ENCODE peak calls at places on chromosome 15, in ten cellular contexts. R is hepatic stellate cell; Q is endothelial cell; P is brain microvascular endothelial cell; H is kidney glomerular epithelial cell; C is iPS-NIHi11; D is lung; W is OCI-LY7; T is stimulated activated CD4-positive, alpha-beta T cell treated with anti-CD3 and anti-CD28 coated beads, Interleukin-1b, Interleukin-23, amount 100 ng/mL, for 24 hours; U is fibroblast of mammary gland. O is an unnamed sample.

GRCh38 chr15:58019503-58020376 is 45.8 kb downstream of the ALDH1A2 start:
- DNase-seq in R (no peak), Q (no peak), P (peak), H (peak), C (no peak), D (no peak), W (no peak), T (no peak), U (peak), O (no peak)

GRCh38 chr15:48722764-48723661 is 77.5 kb upstream of the FBN1 start:
- DNase-seq in R (peak), Q (no peak), P (peak), H (peak), C (no peak), D (no peak), W (no peak), T (no peak), U (peak), O (no peak)

GRCh38 chr15:39939487-39940452 is 5.9 kb downstream of the EIF2AK4 start:
- DNase-seq in R (no peak), Q (no peak), P (no peak), H (no peak), C (no peak), D (no peak), W (peak), T (no peak), U (no peak), O (no peak)

GRCh38 chr15:90143176-90143655 is 40.9 kb upstream of the IDH2 start:
- DNase-seq in R (no peak), Q (peak), P (peak), H (no peak), C (peak), D (peak), W (peak), T (peak), U (no peak), O (no peak)

GRCh38 chr15:68304611-68305337 is 27.2 kb downstream of the FEM1B start:
- DNase-seq in R (peak), Q (no peak), P (no peak), H (no peak), C (no peak), D (peak), W (no peak), T (no peak), U (no peak), O (no peak)

GRCh38 chr15:90219421-90220141 is 14.2 kb downstream of the CIB1 start:
- DNase-seq in R (peak), Q (peak), P (no peak), H (no peak), C (peak), D (no peak), W (peak), T (no peak), U (no peak), O (no peak)

GRCh38 chr15:34893967-34894366 is 75.6 kb downstream of the AQR start:
- DNase-seq in R (no peak), Q (no peak), P (no peak), H (no peak), C (no peak), D (no peak), W (no peak), T (no peak), U (no peak), O (no peak)

GRCh38 chr15:83380682-83381081 is 66.5 kb upstream of the SH3GL3 start:
- DNase-seq in R (peak), Q (peak), P (peak), H (peak), C (peak), D (no peak), W (peak), T (no peak), U (peak), O (peak)

GRCh38 chr15:45179221-45179985 is 8.4 kb downstream of the SHF start:
- DNase-seq in R (no peak), Q (peak), P (no peak), H (no peak), C (peak), D (peak), W (peak), T (peak), U (no peak), O (no peak)

GRCh38 chr15:41629883-41630282 is 30.3 kb upstream of the MGA start:
- DNase-seq in R (no peak), Q (no peak), P (no peak), H (no peak), C (peak), D (no peak), W (no peak), T (no peak), U (no peak), O (no peak)

GRCh38 chr15:39548561-39548960 is 32.3 kb upstream of the THBS1 start:
- DNase-seq in R (no peak), Q (no peak), P (no peak), H (no peak), C (no peak), D (no peak), W (no peak), T (no peak), U (no peak), O (no peak)

GRCh38 chr15:41794081-41794480 is 19.8 kb downstream of the MAPKBP1 start:
- DNase-seq in R (no peak), Q (no peak), P (no peak), H (no peak), C (no peak), D (no peak), W (no peak), T (no peak), U (peak), O (no peak)

GRCh38 chr15:59105839-59106238 is 893 bp downstream of the CCNB2 start:
- DNase-seq in R (no peak), Q (no peak), P (no peak), H (no peak), C (peak), D (no peak), W (peak), T (no peak), U (no peak), O (no peak)

GRCh38 chr15:55457401-55458022 is 49.2 kb downstream of the PIERCE2 start:
- DNase-seq in R (no peak), Q (no peak), P (no peak), H (no peak), C (no peak), D (peak), W (no peak), T (no peak), U (no peak), O (no peak)

GRCh38 chr15:74843445-74843828 is 481 bp upstream of the ULK3 start:
- DNase-seq in R (no peak), Q (no peak), P (no peak), H (no peak), C (no peak), D (no peak), W (no peak), T (no peak), U (no peak), O (no peak)

GRCh38 chr15:65824941-65825544 is 33.0 kb upstream of the DENND4A start:
- DNase-seq in R (no peak), Q (no peak), P (no peak), H (no peak), C (no peak), D (peak), W (no peak), T (no peak), U (peak), O (no peak)

GRCh38 chr15:60729850-60730458 is 251.0 kb upstream of the ICE2 start:
- DNase-seq in R (no peak), Q (no peak), P (no peak), H (no peak), C (no peak), D (no peak), W (no peak), T (no peak), U (no peak), O (no peak)

GRCh38 chr15:68431792-68432401 is at the start of gene ITGA11:
- DNase-seq in R (peak), Q (peak), P (peak), H (peak), C (peak), D (no peak), W (no peak), T (no peak), U (no peak), O (no peak)

GRCh38 chr15:94476681-94477080 is 245.3 kb downstream of the MCTP2 start:
- DNase-seq in R (no peak), Q (no peak), P (no peak), H (no peak), C (no peak), D (no peak), W (no peak), T (no peak), U (no peak), O (no peak)

GRCh38 chr15:101411085-101411484 is 78.4 kb downstream of the PCSK6 start:
- DNase-seq in R (no peak), Q (no peak), P (no peak), H (no peak), C (no peak), D (no peak), W (no peak), T (no peak), U (no peak), O (no peak)

GRCh38 chr15:74032046-74032445 is 37.5 kb downstream of the PML start:
- DNase-seq in R (no peak), Q (no peak), P (no peak), H (no peak), C (no peak), D (no peak), W (no peak), T (no peak), U (no peak), O (no peak)

GRCh38 chr15:62849316-62850129 is 193.0 kb upstream of the TPM1 start:
- DNase-seq in R (no peak), Q (no peak), P (peak), H (no peak), C (no peak), D (no peak), W (no peak), T (no peak), U (no peak), O (no peak)

GRCh38 chr15:69253156-69253555 is 45.6 kb upstream of the PAQR5 start:
- DNase-seq in R (peak), Q (no peak), P (peak), H (peak), C (peak), D (no peak), W (no peak), T (no peak), U (peak), O (no peak)

GRCh38 chr15:66629817-66630576 is 64.2 kb upstream of the LCTL start:
- DNase-seq in R (no peak), Q (no peak), P (no peak), H (no peak), C (no peak), D (no peak), W (no peak), T (no peak), U (no peak), O (no peak)

GRCh38 chr15:68817304-68818087 is 3.2 kb downstream of the ANP32A start:
- DNase-seq in R (peak), Q (peak), P (peak), H (peak), C (peak), D (peak), W (peak), T (peak), U (peak), O (peak)

GRCh38 chr15:100889359-100890058 is 9.9 kb downstream of the ALDH1A3 start:
- DNase-seq in R (no peak), Q (no peak), P (peak), H (peak), C (peak), D (peak), W (no peak), T (no peak), U (peak), O (no peak)

GRCh38 chr15:100114526-100114925 is 227.2 kb downstream of the ADAMTS17 start:
- DNase-seq in R (peak), Q (no peak), P (peak), H (no peak), C (peak), D (no peak), W (no peak), T (no peak), U (peak), O (no peak)

GRCh38 chr15:68818671-68819450 is 1.8 kb downstream of the ANP32A start:
- DNase-seq in R (peak), Q (peak), P (no peak), H (no peak), C (peak), D (peak), W (peak), T (no peak), U (peak), O (no peak)

GRCh38 chr15:76229266-76229665 is 82.0 kb downstream of the ETFA start:
- DNase-seq in R (no peak), Q (no peak), P (no peak), H (no peak), C (no peak), D (no peak), W (no peak), T (no peak), U (no peak), O (no peak)

GRCh38 chr15:99450896-99451358 is 114.9 kb upstream of the MEF2A start:
- DNase-seq in R (no peak), Q (no peak), P (peak), H (peak), C (no peak), D (peak), W (no peak), T (peak), U (peak), O (peak)

GRCh38 chr15:45399381-45400212 is 21.3 kb upstream of the GATM start:
- DNase-seq in R (peak), Q (no peak), P (no peak), H (peak), C (peak), D (no peak), W (peak), T (no peak), U (peak), O (no peak)

GRCh38 chr15:101039461-101039860 is 120.3 kb downstream of the LRRK1 start:
- DNase-seq in R (no peak), Q (no peak), P (peak), H (no peak), C (no peak), D (no peak), W (no peak), T (no peak), U (peak), O (no peak)

GRCh38 chr15:90902656-90902995 is 476 bp upstream of the MAN2A2 start:
- DNase-seq in R (no peak), Q (no peak), P (no peak), H (no peak), C (no peak), D (no peak), W (no peak), T (no peak), U (no peak), O (no peak)

GRCh38 chr15:81526029-81526428 is 152.0 kb upstream of the TMC3 start:
- DNase-seq in R (no peak), Q (no peak), P (no peak), H (no peak), C (no peak), D (no peak), W (no peak), T (no peak), U (no peak), O (no peak)

O was measured in dorsolateral prefrontal cortex.